ENCODE peak calls at places on chromosome 21, in four cellular contexts. U is WTC11, T is Caco-2, L is cardiac muscle cell. K is an unnamed sample.

GRCh38 chr21:35658242-35658641 is 402.1 kb downstream of the SETD4 start:
- DNase-seq in L (no peak), T (no peak), U (no peak), K (no peak)

GRCh38 chr21:45934570-45934969 is 47.0 kb upstream of the COL6A1 start:
- DNase-seq in U (no peak), T (peak), L (no peak), K (no peak)

GRCh38 chr21:45146801-45147200 is 72.4 kb downstream of the ADARB1 start:
- DNase-seq in T (no peak), L (no peak), U (no peak), K (peak)

GRCh38 chr21:22710725-22711124 is 1712.5 kb downstream of the NCAM2 start:
- DNase-seq in L (no peak), U (no peak), T (no peak), K (no peak)

GRCh38 chr21:15034126-15034848 is 30.5 kb downstream of the NRIP1 start:
- DNase-seq in L (peak), T (no peak), U (no peak), K (no peak)

GRCh38 chr21:43611598-43612369 is 47.5 kb downstream of the HSF2BP start:
- DNase-seq in T (peak), L (peak), U (peak), K (peak)

GRCh38 chr21:45248893-45249381 is 38.8 kb downstream of the POFUT2 start:
- DNase-seq in U (no peak), T (no peak), L (peak), K (peak)

GRCh38 chr21:38259665-38260064 is 2.9 kb downstream of the KCNJ15 start:
- DNase-seq in T (no peak), L (no peak), U (no peak), K (no peak)

GRCh38 chr21:36104306-36105300 is 30.3 kb upstream of the CBR3 start:
- DNase-seq in U (peak), T (no peak), L (peak), K (no peak)

GRCh38 chr21:25569084-25569483 is 38.2 kb downstream of the MRPL39 start:
- DNase-seq in U (no peak), T (no peak), L (no peak), K (no peak)

GRCh38 chr21:44933938-44934260 is 5.9 kb upstream of the SLX9 start:
- DNase-seq in U (no peak), T (no peak), L (no peak), K (no peak)

GRCh38 chr21:45166931-45167330 is 92.6 kb downstream of the ADARB1 start:
- DNase-seq in L (no peak), U (no peak), T (no peak), K (no peak)

GRCh38 chr21:38768385-38769071 is 37.2 kb upstream of the ETS2 start:
- DNase-seq in L (no peak), U (no peak), T (no peak), K (no peak)

GRCh38 chr21:45874716-45875415 is 106.7 kb upstream of the COL6A1 start:
- DNase-seq in U (no peak), L (no peak), T (peak), K (no peak)

GRCh38 chr21:39715804-39716397 is 29.1 kb upstream of the IGSF5 start:
- DNase-seq in T (peak), L (peak), U (peak), K (peak)

GRCh38 chr21:32653326-32653901 is 41.2 kb upstream of the CFAP298 start:
- DNase-seq in U (peak), L (peak), T (no peak), K (no peak)

GRCh38 chr21:15001773-15002647 is 62.8 kb downstream of the NRIP1 start:
- DNase-seq in T (no peak), U (no peak), L (no peak), K (no peak)

GRCh38 chr21:43768868-43769167 is 7.3 kb downstream of the CSTB start:
- DNase-seq in U (no peak), L (no peak), T (no peak), K (no peak)

GRCh38 chr21:20661745-20662470 is 336.3 kb upstream of the NCAM2 start:
- DNase-seq in L (no peak), U (no peak), T (no peak), K (no peak)

GRCh38 chr21:15631342-15631741 is 98.4 kb upstream of the USP25 start:
- DNase-seq in T (no peak), L (no peak), U (no peak), K (no peak)

GRCh38 chr21:41247561-41247968 is 69.0 kb upstream of the FAM3B start:
- DNase-seq in L (no peak), U (no peak), T (no peak), K (no peak)

GRCh38 chr21:46120301-46121285 is 22.7 kb downstream of the COL6A2 start:
- DNase-seq in L (no peak), U (peak), T (peak), K (peak)

GRCh38 chr21:21750124-21750825 is 752.1 kb downstream of the NCAM2 start:
- DNase-seq in L (no peak), U (no peak), T (no peak), K (no peak)

GRCh38 chr21:46127239-46128105 is 27.9 kb downstream of the FTCD start:
- DNase-seq in U (peak), L (no peak), T (peak), K (no peak)

GRCh38 chr21:35102488-35103407 is 53.6 kb upstream of the RUNX1 start:
- DNase-seq in U (no peak), L (no peak), T (no peak), K (no peak)

GRCh38 chr21:26572668-26573381 is at the start of gene CYYR1:
- DNase-seq in T (no peak), L (peak), U (peak), K (peak)

GRCh38 chr21:44696572-44696971 is 400 bp upstream of the KRTAP10-12 start:
- DNase-seq in L (no peak), T (no peak), U (no peak), K (no peak)

GRCh38 chr21:15442743-15443142 is 287.0 kb upstream of the USP25 start:
- DNase-seq in T (no peak), L (no peak), U (no peak), K (no peak)

GRCh38 chr21:36156815-36157670 is at the start of gene DOP1B:
- DNase-seq in U (peak), L (no peak), T (peak), K (no peak)

GRCh38 chr21:46081862-46082637 is 15.9 kb upstream of the COL6A2 start:
- DNase-seq in U (no peak), T (peak), L (no peak), K (no peak)

GRCh38 chr21:37273440-37273839 is 6.3 kb upstream of the VPS26C start:
- DNase-seq in T (no peak), U (no peak), L (no peak), K (no peak)

GRCh38 chr21:38933731-38934130 is 128.0 kb downstream of the ETS2 start:
- DNase-seq in T (no peak), L (no peak), U (no peak), K (no peak)

GRCh38 chr21:28240586-28240985 is 752.1 kb downstream of the LTN1 start:
- DNase-seq in U (no peak), T (no peak), L (no peak), K (no peak)

GRCh38 chr21:33936221-33937038 is 20.8 kb upstream of the ATP5PO start:
- DNase-seq in L (no peak), U (no peak), T (no peak), K (no peak)

GRCh38 chr21:26032263-26032662 is 138.3 kb downstream of the APP start:
- DNase-seq in U (no peak), T (no peak), L (no peak), K (no peak)

GRCh38 chr21:30190554-30190953 is 23.9 kb upstream of the CLDN17 start:
- DNase-seq in T (no peak), L (no peak), U (no peak), K (no peak)

GRCh38 chr21:30193201-30193600 is 22.7 kb downstream of the CLDN8 start:
- DNase-seq in L (no peak), U (no peak), T (no peak), K (no peak)

GRCh38 chr21:30199989-30200388 is 15.9 kb downstream of the CLDN8 start:
- DNase-seq in U (no peak), L (no peak), T (no peak), K (no peak)

GRCh38 chr21:30189763-30190162 is 23.2 kb upstream of the CLDN17 start:
- DNase-seq in U (no peak), L (no peak), T (no peak), K (no peak)

DNA sequence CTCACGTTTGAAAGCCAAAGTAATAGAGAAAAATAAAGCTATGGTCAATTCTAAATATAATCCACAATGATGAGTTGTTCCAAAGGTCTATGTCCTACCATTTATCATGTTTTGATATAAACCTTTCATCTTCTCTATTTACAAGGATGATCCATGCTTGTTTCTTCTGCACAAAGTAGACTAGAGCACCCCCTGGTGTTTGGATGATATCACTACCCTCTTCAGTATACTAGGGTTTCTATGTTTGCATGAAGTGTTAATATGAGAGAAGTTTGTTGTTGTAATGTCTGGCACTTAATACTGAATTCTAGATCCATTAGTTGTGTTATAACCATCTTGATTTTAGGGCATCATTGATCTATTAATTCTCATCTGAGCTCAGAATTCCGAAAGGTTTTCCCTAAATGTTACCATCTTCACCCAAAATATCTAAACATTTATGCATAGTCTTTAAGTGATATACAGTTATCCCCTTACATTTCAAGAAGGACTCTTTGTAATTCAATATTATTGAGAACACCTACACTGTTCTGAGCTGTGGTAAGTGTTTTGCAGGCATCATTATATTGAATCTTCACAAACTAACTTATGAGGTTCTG is 21.1 kb downstream of the CLDN8 start:
- DNase-seq in T (no peak), U (no peak), L (peak), K (no peak)
- TF ChIP-seq CTCF in T (peak), U (peak), L (peak), K (peak)

DNA sequence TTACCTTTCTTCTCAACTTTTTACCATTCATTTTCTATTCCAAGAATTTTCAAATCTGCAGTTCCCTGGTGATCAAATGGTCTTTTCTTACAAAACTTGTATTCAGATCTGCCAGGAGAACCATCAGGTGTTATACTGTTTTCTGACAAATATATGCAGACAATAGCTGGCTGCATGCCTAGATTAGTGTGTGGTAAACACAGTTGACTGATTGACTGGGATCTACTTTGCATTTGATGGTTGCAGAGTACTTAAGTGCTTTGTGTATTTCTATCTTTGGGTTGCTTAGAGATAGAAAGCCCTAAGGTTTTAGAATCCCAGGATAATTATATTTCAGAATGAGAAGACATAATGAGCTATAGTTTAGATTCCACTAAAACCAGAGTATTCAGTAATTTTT is 102.0 kb upstream of the CHODL start:
- DNase-seq in T (no peak), L (no peak), U (no peak), K (no peak)
- TF ChIP-seq CTCF in T (no peak), L (no peak), U (no peak), K (no peak)

GRCh38 chr21:42411197-42411869 is 7.6 kb downstream of the UBASH3A start:
- DNase-seq in T (no peak), L (no peak), U (peak), K (no peak)
- TF ChIP-seq CTCF in T (no peak), L (no peak), U (no peak), K (no peak)

DNA sequence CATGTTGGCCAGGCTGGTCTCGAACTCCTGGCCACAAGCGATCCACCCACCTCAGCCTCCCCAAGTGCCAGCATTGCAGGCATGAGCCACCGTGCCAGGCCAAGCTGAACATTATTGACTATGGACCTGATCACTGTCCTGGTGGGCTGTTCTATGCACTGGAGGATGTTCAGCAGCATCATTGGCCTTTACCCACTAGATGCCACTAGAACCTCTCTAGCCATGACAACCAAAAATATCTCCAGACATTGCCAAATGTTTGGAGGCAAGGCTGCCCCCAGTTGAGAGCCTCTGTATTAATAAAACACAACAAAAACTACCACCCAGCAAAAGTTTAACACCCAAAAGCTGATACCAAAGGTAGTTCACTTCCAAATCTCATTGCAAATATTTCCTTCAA is 110.8 kb upstream of the SOD1 start:
- DNase-seq in U (no peak), L (no peak), T (no peak), K (no peak)
- TF ChIP-seq CTCF in U (no peak), L (no peak), T (no peak), K (no peak)